ENCODE peak calls at places on chromosomes 6 and 20, in eight cellular contexts. One of them, this sample, is unnamed.

GRCh38 chr6:81934936-81935335 is 182.5 kb upstream of the TENT5A start:
- DNase-seq in hypothalamus: no peak
- DNase-seq in Daoy: no peak
- DNase-seq in iPS DF 19.7: no peak
- DNase-seq in activated CD4-positive, CD25-positive, alpha-beta regulatory T cell treated with anti-CD3 and anti-CD28 coated beads, Interleukin-2, amount 50 U/mL, for 16 hours: no peak
- DNase-seq in adrenal gland: no peak
- DNase-seq in GM23248: no peak
- DNase-seq in foreskin keratinocyte: no peak
- DNase-seq in this sample: no peak

GRCh38 chr6:767755-768512 is 75.0 kb upstream of the EXOC2 start:
- DNase-seq in hypothalamus: no peak
- DNase-seq in Daoy: no peak
- DNase-seq in iPS DF 19.7: no peak
- DNase-seq in activated CD4-positive, CD25-positive, alpha-beta regulatory T cell treated with anti-CD3 and anti-CD28 coated beads, Interleukin-2, amount 50 U/mL, for 16 hours: no peak
- DNase-seq in adrenal gland: no peak
- DNase-seq in GM23248: no peak
- DNase-seq in foreskin keratinocyte: no peak
- DNase-seq in this sample: no peak

GRCh38 chr6:110492584-110492983 is 16.2 kb upstream of the SLC22A16 start:
- DNase-seq in hypothalamus: no peak
- DNase-seq in Daoy: peak
- DNase-seq in iPS DF 19.7: no peak
- DNase-seq in activated CD4-positive, CD25-positive, alpha-beta regulatory T cell treated with anti-CD3 and anti-CD28 coated beads, Interleukin-2, amount 50 U/mL, for 16 hours: no peak
- DNase-seq in adrenal gland: no peak
- DNase-seq in GM23248: no peak
- DNase-seq in foreskin keratinocyte: peak
- DNase-seq in this sample: no peak

GRCh38 chr20:51902933-51903332 is 100.6 kb upstream of the SALL4 start:
- DNase-seq in hypothalamus: no peak
- DNase-seq in Daoy: peak
- DNase-seq in iPS DF 19.7: no peak
- DNase-seq in activated CD4-positive, CD25-positive, alpha-beta regulatory T cell treated with anti-CD3 and anti-CD28 coated beads, Interleukin-2, amount 50 U/mL, for 16 hours: no peak
- DNase-seq in adrenal gland: no peak
- DNase-seq in GM23248: no peak
- DNase-seq in foreskin keratinocyte: no peak
- DNase-seq in this sample: no peak

GRCh38 chr6:170271771-170272314 is 19.0 kb downstream of the DLL1 start:
- DNase-seq in hypothalamus: no peak
- DNase-seq in Daoy: no peak
- DNase-seq in iPS DF 19.7: no peak
- DNase-seq in activated CD4-positive, CD25-positive, alpha-beta regulatory T cell treated with anti-CD3 and anti-CD28 coated beads, Interleukin-2, amount 50 U/mL, for 16 hours: peak
- DNase-seq in adrenal gland: peak
- DNase-seq in GM23248: no peak
- DNase-seq in foreskin keratinocyte: no peak
- DNase-seq in this sample: no peak

GRCh38 chr6:75077694-75078093 is 128.2 kb downstream of the COL12A1 start:
- DNase-seq in hypothalamus: no peak
- DNase-seq in Daoy: no peak
- DNase-seq in iPS DF 19.7: no peak
- DNase-seq in activated CD4-positive, CD25-positive, alpha-beta regulatory T cell treated with anti-CD3 and anti-CD28 coated beads, Interleukin-2, amount 50 U/mL, for 16 hours: no peak
- DNase-seq in adrenal gland: no peak
- DNase-seq in GM23248: no peak
- DNase-seq in foreskin keratinocyte: no peak
- DNase-seq in this sample: no peak

GRCh38 chr20:10047427-10047826 is 12.6 kb downstream of the ANKEF1 start:
- DNase-seq in hypothalamus: no peak
- DNase-seq in Daoy: no peak
- DNase-seq in iPS DF 19.7: peak
- DNase-seq in activated CD4-positive, CD25-positive, alpha-beta regulatory T cell treated with anti-CD3 and anti-CD28 coated beads, Interleukin-2, amount 50 U/mL, for 16 hours: no peak
- DNase-seq in adrenal gland: no peak
- DNase-seq in GM23248: peak
- DNase-seq in foreskin keratinocyte: no peak
- DNase-seq in this sample: peak

GRCh38 chr6:32886674-32887383 is 32.8 kb downstream of the PSMB9 start:
- DNase-seq in hypothalamus: no peak
- DNase-seq in Daoy: peak
- DNase-seq in iPS DF 19.7: no peak
- DNase-seq in activated CD4-positive, CD25-positive, alpha-beta regulatory T cell treated with anti-CD3 and anti-CD28 coated beads, Interleukin-2, amount 50 U/mL, for 16 hours: no peak
- DNase-seq in adrenal gland: peak
- DNase-seq in GM23248: peak
- DNase-seq in foreskin keratinocyte: no peak
- DNase-seq in this sample: no peak

GRCh38 chr6:134456284-134456683 is 138.4 kb upstream of the SGK1 start:
- DNase-seq in hypothalamus: no peak
- DNase-seq in Daoy: no peak
- DNase-seq in iPS DF 19.7: no peak
- DNase-seq in activated CD4-positive, CD25-positive, alpha-beta regulatory T cell treated with anti-CD3 and anti-CD28 coated beads, Interleukin-2, amount 50 U/mL, for 16 hours: no peak
- DNase-seq in adrenal gland: no peak
- DNase-seq in GM23248: no peak
- DNase-seq in foreskin keratinocyte: no peak
- DNase-seq in this sample: no peak

GRCh38 chr6:24148154-24148570 is 22.1 kb downstream of the NRSN1 start:
- DNase-seq in hypothalamus: no peak
- DNase-seq in Daoy: no peak
- DNase-seq in iPS DF 19.7: no peak
- DNase-seq in activated CD4-positive, CD25-positive, alpha-beta regulatory T cell treated with anti-CD3 and anti-CD28 coated beads, Interleukin-2, amount 50 U/mL, for 16 hours: no peak
- DNase-seq in adrenal gland: no peak
- DNase-seq in GM23248: no peak
- DNase-seq in foreskin keratinocyte: no peak
- DNase-seq in this sample: no peak

GRCh38 chr20:15784020-15784419 is 789.2 kb downstream of the KIF16B start:
- DNase-seq in hypothalamus: no peak
- DNase-seq in Daoy: no peak
- DNase-seq in iPS DF 19.7: no peak
- DNase-seq in activated CD4-positive, CD25-positive, alpha-beta regulatory T cell treated with anti-CD3 and anti-CD28 coated beads, Interleukin-2, amount 50 U/mL, for 16 hours: no peak
- DNase-seq in adrenal gland: no peak
- DNase-seq in GM23248: no peak
- DNase-seq in foreskin keratinocyte: no peak
- DNase-seq in this sample: no peak

GRCh38 chr20:37343212-37343993 is 2.5 kb upstream of the SRC start:
- DNase-seq in hypothalamus: no peak
- DNase-seq in Daoy: no peak
- DNase-seq in iPS DF 19.7: no peak
- DNase-seq in activated CD4-positive, CD25-positive, alpha-beta regulatory T cell treated with anti-CD3 and anti-CD28 coated beads, Interleukin-2, amount 50 U/mL, for 16 hours: no peak
- DNase-seq in adrenal gland: no peak
- DNase-seq in GM23248: no peak
- DNase-seq in foreskin keratinocyte: no peak
- DNase-seq in this sample: no peak

GRCh38 chr20:6017880-6018279 is 36.0 kb downstream of the LRRN4 start:
- DNase-seq in hypothalamus: no peak
- DNase-seq in Daoy: no peak
- DNase-seq in iPS DF 19.7: no peak
- DNase-seq in activated CD4-positive, CD25-positive, alpha-beta regulatory T cell treated with anti-CD3 and anti-CD28 coated beads, Interleukin-2, amount 50 U/mL, for 16 hours: no peak
- DNase-seq in adrenal gland: no peak
- DNase-seq in GM23248: no peak
- DNase-seq in foreskin keratinocyte: no peak
- DNase-seq in this sample: no peak

GRCh38 chr20:8454137-8454712 is 322.2 kb downstream of the PLCB1 start:
- DNase-seq in hypothalamus: no peak
- DNase-seq in Daoy: peak
- DNase-seq in iPS DF 19.7: peak
- DNase-seq in activated CD4-positive, CD25-positive, alpha-beta regulatory T cell treated with anti-CD3 and anti-CD28 coated beads, Interleukin-2, amount 50 U/mL, for 16 hours: no peak
- DNase-seq in adrenal gland: peak
- DNase-seq in GM23248: peak
- DNase-seq in foreskin keratinocyte: no peak
- DNase-seq in this sample: no peak

GRCh38 chr6:99344289-99344688 is 5.2 kb downstream of the FAXC start:
- DNase-seq in hypothalamus: no peak
- DNase-seq in Daoy: peak
- DNase-seq in iPS DF 19.7: no peak
- DNase-seq in activated CD4-positive, CD25-positive, alpha-beta regulatory T cell treated with anti-CD3 and anti-CD28 coated beads, Interleukin-2, amount 50 U/mL, for 16 hours: no peak
- DNase-seq in adrenal gland: no peak
- DNase-seq in GM23248: peak
- DNase-seq in foreskin keratinocyte: peak
- DNase-seq in this sample: no peak

GRCh38 chr20:62350629-62351422 is 16.3 kb downstream of the LAMA5 start:
- DNase-seq in hypothalamus: no peak
- DNase-seq in Daoy: no peak
- DNase-seq in iPS DF 19.7: no peak
- DNase-seq in activated CD4-positive, CD25-positive, alpha-beta regulatory T cell treated with anti-CD3 and anti-CD28 coated beads, Interleukin-2, amount 50 U/mL, for 16 hours: no peak
- DNase-seq in adrenal gland: no peak
- DNase-seq in GM23248: no peak
- DNase-seq in foreskin keratinocyte: no peak
- DNase-seq in this sample: no peak

GRCh38 chr6:166274739-166275370 is 33.3 kb downstream of the PRR18 start:
- DNase-seq in hypothalamus: no peak
- DNase-seq in Daoy: no peak
- DNase-seq in iPS DF 19.7: no peak
- DNase-seq in activated CD4-positive, CD25-positive, alpha-beta regulatory T cell treated with anti-CD3 and anti-CD28 coated beads, Interleukin-2, amount 50 U/mL, for 16 hours: no peak
- DNase-seq in adrenal gland: no peak
- DNase-seq in GM23248: no peak
- DNase-seq in foreskin keratinocyte: no peak
- DNase-seq in this sample: no peak

GRCh38 chr20:62183426-62184142 is 756 bp downstream of the MTG2 start:
- DNase-seq in hypothalamus: no peak
- DNase-seq in Daoy: no peak
- DNase-seq in iPS DF 19.7: no peak
- DNase-seq in activated CD4-positive, CD25-positive, alpha-beta regulatory T cell treated with anti-CD3 and anti-CD28 coated beads, Interleukin-2, amount 50 U/mL, for 16 hours: no peak
- DNase-seq in adrenal gland: no peak
- DNase-seq in GM23248: peak
- DNase-seq in foreskin keratinocyte: no peak
- DNase-seq in this sample: no peak

GRCh38 chr20:58447733-58448391 is 58.8 kb downstream of the VAPB start:
- DNase-seq in hypothalamus: no peak
- DNase-seq in Daoy: peak
- DNase-seq in iPS DF 19.7: peak
- DNase-seq in activated CD4-positive, CD25-positive, alpha-beta regulatory T cell treated with anti-CD3 and anti-CD28 coated beads, Interleukin-2, amount 50 U/mL, for 16 hours: peak
- DNase-seq in adrenal gland: peak
- DNase-seq in GM23248: peak
- DNase-seq in foreskin keratinocyte: no peak
- DNase-seq in this sample: no peak

GRCh38 chr6:152221806-152222628 is 414.5 kb downstream of the ESR1 start:
- DNase-seq in hypothalamus: no peak
- DNase-seq in Daoy: no peak
- DNase-seq in iPS DF 19.7: no peak
- DNase-seq in activated CD4-positive, CD25-positive, alpha-beta regulatory T cell treated with anti-CD3 and anti-CD28 coated beads, Interleukin-2, amount 50 U/mL, for 16 hours: no peak
- DNase-seq in adrenal gland: no peak
- DNase-seq in GM23248: no peak
- DNase-seq in foreskin keratinocyte: peak
- DNase-seq in this sample: no peak

GRCh38 chr6:30826961-30827342 is 57.4 kb upstream of the DDR1 start:
- DNase-seq in hypothalamus: no peak
- DNase-seq in Daoy: peak
- DNase-seq in iPS DF 19.7: no peak
- DNase-seq in activated CD4-positive, CD25-positive, alpha-beta regulatory T cell treated with anti-CD3 and anti-CD28 coated beads, Interleukin-2, amount 50 U/mL, for 16 hours: no peak
- DNase-seq in adrenal gland: no peak
- DNase-seq in GM23248: peak
- DNase-seq in foreskin keratinocyte: peak
- DNase-seq in this sample: no peak